ENCODE peak calls at places on chromosomes 1 and 21, in nine cellular contexts. Z is ovary, R is heart right ventricle, X is Panc1, G is body of pancreas, U is A549, V is left lung, A is neuronal stem cell, L is testis. E is an unnamed sample.
A peak's percentile ranks its signal among the peaks of the same experiment; 100 is the strongest.

GRCh38 chr1:6795661-6796060 is 10.4 kb downstream of the CAMTA1 start:
- DNase-seq in Z (no peak), R (no peak), X (no peak), G (peak; percentile 28), U (no peak), V (no peak), A (no peak), L (no peak), E (peak; percentile 27)

GRCh38 chr1:76121850-76122249 is 47.3 kb downstream of the ST6GALNAC3 start:
- DNase-seq in Z (no peak), R (no peak), X (no peak), G (no peak), U (no peak), V (no peak), A (no peak), L (no peak), E (no peak)

GRCh38 chr1:69737527-69738176 is 169.9 kb downstream of the LRRC7 start:
- DNase-seq in Z (no peak), R (no peak), X (peak; percentile 42), G (peak; percentile 51), U (peak; percentile 2), V (no peak), A (peak; percentile 66), L (peak; percentile 74), E (no peak)

GRCh38 chr21:42478504-42478903 is 17.5 kb downstream of the RSPH1 start:
- DNase-seq in Z (no peak), R (no peak), X (no peak), G (no peak), U (no peak), V (no peak), A (no peak), L (no peak), E (no peak)

GRCh38 chr1:223344491-223344890 is 19.5 kb downstream of the SUSD4 start:
- DNase-seq in Z (peak; percentile 81), R (no peak), X (no peak), G (peak; percentile 57), U (no peak), V (no peak), A (no peak), L (peak; percentile 73), E (no peak)

GRCh38 chr1:66436378-66437135 is 97.4 kb upstream of the SGIP1 start:
- DNase-seq in Z (no peak), R (no peak), X (no peak), G (no peak), U (peak; percentile 5), V (no peak), A (no peak), L (no peak), E (peak; percentile 46)

GRCh38 chr1:172601046-172601630 is 57.8 kb upstream of the FASLG start:
- DNase-seq in Z (no peak), R (no peak), X (no peak), G (no peak), U (no peak), V (no peak), A (no peak), L (no peak), E (no peak)

GRCh38 chr1:12454406-12455391 is 163.3 kb downstream of the DHRS3 start:
- DNase-seq in Z (no peak), R (no peak), X (no peak), G (no peak), U (no peak), V (no peak), A (no peak), L (no peak), E (peak; percentile 80)

GRCh38 chr1:181095763-181096184 is 7.3 kb downstream of the IER5 start:
- DNase-seq in Z (no peak), R (no peak), X (no peak), G (no peak), U (no peak), V (no peak), A (no peak), L (no peak), E (no peak)

GRCh38 chr1:181095260-181095659 is 6.8 kb downstream of the IER5 start:
- DNase-seq in Z (no peak), R (no peak), X (no peak), G (no peak), U (no peak), V (no peak), A (no peak), L (no peak), E (no peak)

GRCh38 chr1:181094813-181095212 is 6.3 kb downstream of the IER5 start:
- DNase-seq in Z (peak; percentile 38), R (no peak), X (no peak), G (peak; percentile 35), U (no peak), V (no peak), A (no peak), L (peak; percentile 41), E (peak; percentile 79)

GRCh38 chr1:181099152-181100014 is 10.9 kb downstream of the IER5 start:
- DNase-seq in Z (no peak), R (no peak), X (no peak), G (no peak), U (no peak), V (no peak), A (no peak), L (no peak), E (no peak)

DNA sequence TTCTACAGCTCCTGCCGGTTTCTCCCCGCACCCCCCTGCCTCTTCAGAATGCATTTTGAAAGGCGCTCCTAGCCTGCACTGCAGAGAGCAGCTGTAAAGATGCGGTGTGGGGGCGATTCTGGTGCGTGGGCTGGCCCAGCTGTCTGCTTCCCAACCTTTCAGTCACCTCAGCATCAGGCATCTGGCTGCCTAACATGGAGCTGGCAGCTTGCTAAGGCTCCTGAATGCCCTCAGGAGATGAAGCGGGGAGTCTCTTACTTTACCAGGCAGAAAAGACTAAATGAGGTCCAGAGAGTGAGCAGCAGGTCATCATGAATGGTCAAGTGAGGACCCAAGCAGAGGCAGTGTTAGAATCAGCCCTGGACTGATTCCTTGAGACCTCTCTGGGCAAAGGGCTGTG is 8.7 kb downstream of the IER5 start:
- DNase-seq in Z (no peak), R (no peak), X (no peak), G (no peak), U (no peak), V (no peak), A (no peak), L (no peak), E (peak; percentile 36)
- H3K4me1 ChIP-seq in Z (peaks cover 15% of the 10 kb centered on the region), R (peaks cover 66% of the 10 kb centered on the region), X (peaks cover 83% of the 10 kb centered on the region), G (peaks cover 4% of the 10 kb centered on the region), U (peaks cover 86% of the 10 kb centered on the region), V (peaks cover 28% of the 10 kb centered on the region), A (peaks cover 44% of the 10 kb centered on the region), L (peaks cover 56% of the 10 kb centered on the region), E (peaks cover 96% of the 10 kb centered on the region)

GRCh38 chr1:3581296-3581695 is 30.0 kb downstream of the MEGF6 start:
- DNase-seq in Z (no peak), R (no peak), X (no peak), G (no peak), U (no peak), V (no peak), A (no peak), L (no peak), E (no peak)
- H3K4me1 ChIP-seq in Z (no peaks in the 10 kb centered on the region), R (no peaks in the 10 kb centered on the region), X (peaks cover 9% of the 10 kb centered on the region), G (no peaks in the 10 kb centered on the region), U (no peaks in the 10 kb centered on the region), V (peaks cover 4% of the 10 kb centered on the region), A (peaks cover 6% of the 10 kb centered on the region), L (no peaks in the 10 kb centered on the region), E (no peaks in the 10 kb centered on the region)

GRCh38 chr1:228979325-228979699 is 244.0 kb downstream of the RHOU start:
- DNase-seq in Z (peak; percentile 16), R (no peak), X (no peak), G (no peak), U (no peak), V (no peak), A (no peak), L (no peak), E (no peak)
- H3K4me1 ChIP-seq in Z (peaks cover 9% of the 10 kb centered on the region), R (peaks cover 9% of the 10 kb centered on the region), X (no peaks in the 10 kb centered on the region), G (peaks cover 9% of the 10 kb centered on the region), U (no peaks in the 10 kb centered on the region), V (peaks cover 4% of the 10 kb centered on the region), A (peaks cover 18% of the 10 kb centered on the region), L (peaks cover 4% of the 10 kb centered on the region), E (peaks cover 4% of the 10 kb centered on the region)

GRCh38 chr1:31640179-31640578 is 4.5 kb downstream of the PEF1 start:
- DNase-seq in Z (no peak), R (no peak), X (no peak), G (no peak), U (no peak), V (no peak), A (no peak), L (no peak), E (no peak)

GRCh38 chr1:31637915-31638673 is 6.6 kb downstream of the PEF1 start:
- DNase-seq in Z (no peak), R (no peak), X (no peak), G (no peak), U (no peak), V (no peak), A (no peak), L (no peak), E (no peak)

GRCh38 chr1:31640964-31641363 is 3.7 kb downstream of the PEF1 start:
- DNase-seq in Z (no peak), R (no peak), X (no peak), G (no peak), U (no peak), V (no peak), A (no peak), L (no peak), E (no peak)

GRCh38 chr1:31642366-31642765 is 2.3 kb downstream of the PEF1 start:
- DNase-seq in Z (no peak), R (no peak), X (no peak), G (no peak), U (no peak), V (no peak), A (no peak), L (no peak), E (no peak)

GRCh38 chr1:31639543-31639942 is 5.1 kb downstream of the PEF1 start:
- DNase-seq in Z (no peak), R (no peak), X (no peak), G (no peak), U (no peak), V (no peak), A (no peak), L (no peak), E (no peak)
- H3K4me1 ChIP-seq in Z (peaks cover 7% of the 10 kb centered on the region), R (peaks cover 36% of the 10 kb centered on the region), X (peaks cover 22% of the 10 kb centered on the region), G (peaks cover 43% of the 10 kb centered on the region), U (peaks cover 21% of the 10 kb centered on the region), V (peaks cover 23% of the 10 kb centered on the region), A (peaks cover 7% of the 10 kb centered on the region), L (peaks cover 10% of the 10 kb centered on the region), E (peaks cover 8% of the 10 kb centered on the region)

E was measured in SJSA1.